ENCODE peak calls at places on chromosomes 11 and 22, in six cellular contexts. R is NCI-H1092, A is endothelial cell, Z is EH, D is cardiac muscle cell, G is left colon. K is an unnamed sample.

GRCh38 chr11:19767691-19768151 is 55.1 kb downstream of the NAV2 start:
- DNase-seq in Z (no peak), G (no peak), R (no peak), D (no peak), A (no peak), K (no peak)

GRCh38 chr11:2797181-2797711 is 88.3 kb downstream of the CDKN1C start:
- DNase-seq in Z (no peak), D (no peak), A (no peak), R (no peak), G (no peak), K (no peak)

GRCh38 chr22:35586771-35587170 is 30.4 kb downstream of the MB start:
- DNase-seq in R (no peak), A (no peak), D (no peak), G (no peak), Z (no peak), K (no peak)

GRCh38 chr11:126500981-126501380 is 145.5 kb downstream of the ST3GAL4 start:
- DNase-seq in G (no peak), Z (no peak), A (no peak), R (no peak), D (no peak), K (no peak)

GRCh38 chr11:77371646-77372045 is 70.2 kb upstream of the GDPD4 start:
- DNase-seq in D (no peak), G (no peak), A (no peak), Z (no peak), R (no peak), K (no peak)

GRCh38 chr22:49514656-49515055 is 313.0 kb downstream of the BRD1 start:
- DNase-seq in Z (no peak), A (no peak), G (no peak), R (no peak), D (no peak), K (no peak)

GRCh38 chr22:49350441-49351121 is 477.1 kb downstream of the BRD1 start:
- DNase-seq in Z (no peak), A (no peak), G (no peak), R (no peak), D (no peak), K (no peak)

GRCh38 chr11:130719516-130719915 is 196.8 kb downstream of the SNX19 start:
- DNase-seq in Z (peak; percentile 90), R (no peak), G (no peak), A (no peak), D (peak; percentile 60), K (peak; percentile 76)

GRCh38 chr11:27124514-27125264 is 84.1 kb downstream of the BBOX1 start:
- DNase-seq in Z (peak; percentile 52), G (no peak), R (no peak), D (peak; percentile 59), A (no peak), K (peak; percentile 65)

GRCh38 chr11:120703358-120704152 is 192.0 kb downstream of the GRIK4 start:
- DNase-seq in Z (no peak), R (no peak), A (no peak), G (no peak), D (no peak), K (no peak)

GRCh38 chr11:70343631-70344030 is 54.7 kb upstream of the CTTN start:
- DNase-seq in A (no peak), R (no peak), G (no peak), Z (no peak), D (no peak), K (no peak)

GRCh38 chr11:120336641-120337132 is 474 bp downstream of the ARHGEF12 start:
- DNase-seq in Z (peak; percentile 57), G (peak; percentile 67), D (no peak), A (peak; percentile 56), R (peak; percentile 18), K (no peak)

GRCh38 chr22:48473202-48473601 is 1354.5 kb downstream of the BRD1 start:
- DNase-seq in R (no peak), D (no peak), A (no peak), G (no peak), Z (no peak), K (no peak)

GRCh38 chr11:1040428-1041148 is 4.1 kb upstream of the MUC6 start:
- DNase-seq in A (no peak), D (peak; percentile 83), G (no peak), R (no peak), Z (no peak), K (peak; percentile 37)

GRCh38 chr11:44005076-44005800 is 42.5 kb upstream of the ACCSL start:
- DNase-seq in Z (no peak), D (no peak), R (peak; percentile 59), G (no peak), A (no peak), K (no peak)

GRCh38 chr11:65899356-65900124 is 648 bp downstream of the FOSL1 start:
- DNase-seq in R (no peak), G (peak; percentile 52), D (peak; percentile 75), A (peak; percentile 49), Z (peak; percentile 87), K (peak; percentile 65)

GRCh38 chr11:70073188-70073817 is 4.8 kb upstream of the ANO1 start:
- DNase-seq in R (no peak), G (no peak), D (peak; percentile 6), Z (no peak), A (no peak), K (no peak)

GRCh38 chr11:14894657-14895598 is 2.9 kb upstream of the CYP2R1 start:
- DNase-seq in A (no peak), Z (peak; percentile 46), R (no peak), G (peak; percentile 14), D (peak; percentile 94), K (peak; percentile 77)

GRCh38 chr11:112292785-112293407 is 32.2 kb upstream of the PLET1 start:
- DNase-seq in G (no peak), D (peak; percentile 89), R (no peak), A (no peak), Z (peak; percentile 98), K (peak; percentile 97)

GRCh38 chr22:39493759-39494158 is 8.3 kb upstream of the MIEF1 start:
- DNase-seq in G (no peak), R (no peak), A (no peak), D (peak; percentile 50), Z (peak; percentile 95), K (peak; percentile 80)

GRCh38 chr22:48705917-48706605 is 1121.6 kb downstream of the BRD1 start:
- DNase-seq in Z (no peak), G (no peak), A (no peak), R (no peak), D (no peak), K (no peak)

GRCh38 chr11:126817523-126818450 is 182.8 kb downstream of the KIRREL3 start:
- DNase-seq in Z (peak; percentile 27), R (no peak), G (no peak), A (no peak), D (no peak), K (no peak)

GRCh38 chr11:117045956-117046355 is 52.3 kb downstream of the SIK3 start:
- DNase-seq in G (no peak), D (peak; percentile 83), R (no peak), A (no peak), Z (no peak), K (peak; percentile 74)

GRCh38 chr11:100984668-100985067 is 144.9 kb downstream of the PGR start:
- DNase-seq in D (no peak), Z (no peak), R (no peak), A (no peak), G (no peak), K (no peak)

GRCh38 chr11:3642071-3642951 is 519 bp upstream of the ART5 start:
- DNase-seq in R (peak; percentile 57), G (peak; percentile 74), Z (peak; percentile 87), A (peak; percentile 86), D (peak; percentile 86), K (peak; percentile 66)

GRCh38 chr11:101555366-101555765 is 28.4 kb downstream of the TRPC6 start:
- DNase-seq in A (no peak), D (no peak), Z (peak; percentile 5), G (no peak), R (no peak), K (no peak)

GRCh38 chr22:42933783-42934144 is 76.7 kb upstream of the ARFGAP3 start:
- DNase-seq in G (no peak), R (no peak), A (no peak), D (peak; percentile 93), Z (peak; percentile 98), K (peak; percentile 93)

GRCh38 chr22:37177221-37177620 is 10.8 kb downstream of the C1QTNF6 start:
- DNase-seq in G (no peak), A (no peak), D (no peak), Z (no peak), R (no peak), K (no peak)

GRCh38 chr11:130677486-130678153 is 229.2 kb downstream of the ADAMTS15 start:
- DNase-seq in D (peak; percentile 96), R (no peak), G (no peak), Z (peak; percentile 95), A (no peak), K (peak; percentile 83)

GRCh38 chr22:20520093-20520511 is 12.7 kb downstream of the MED15 start:
- DNase-seq in R (no peak), G (no peak), A (no peak), D (no peak), Z (peak; percentile 76), K (no peak)

GRCh38 chr11:74443071-74443864 is 24.1 kb downstream of the KCNE3 start:
- DNase-seq in A (no peak), D (peak; percentile 27), G (peak; percentile 41), R (peak; percentile 92), Z (no peak), K (peak; percentile 10)